ENCODE peak calls at places on chromosomes 11 and 22, in ten cellular contexts. G is SK-N-SH, J is coronary artery, V is AG04450, N is Peyer's patch, Q is heart right ventricle, W is neuronal stem cell, U is astrocyte of the spinal cord, A is right lobe of liver, B is thoracic aorta. S is an unnamed sample.

GRCh38 chr22:41816241-41816640 is 15.8 kb downstream of the CCDC134 start:
- DNase-seq in U (no peak), G (no peak), B (no peak), V (no peak), J (no peak), N (no peak), Q (no peak), A (no peak), W (no peak), S (no peak)

GRCh38 chr11:77372736-77373135 is 71.2 kb upstream of the GDPD4 start:
- DNase-seq in J (no peak), G (no peak), Q (no peak), W (no peak), U (no peak), V (no peak), B (no peak), N (no peak), A (no peak), S (no peak)

GRCh38 chr11:82494988-82495432 is 238.7 kb downstream of the FAM181B start:
- DNase-seq in W (no peak), U (no peak), Q (no peak), G (peak; percentile 22), V (no peak), B (no peak), A (no peak), J (no peak), N (no peak), S (no peak)

GRCh38 chr11:44623716-44624491 is 58.4 kb downstream of the CD82 start:
- DNase-seq in J (peak; percentile 66), Q (no peak), U (no peak), N (peak; percentile 46), A (no peak), W (no peak), V (no peak), B (peak; percentile 1), G (no peak), S (peak; percentile 67)

GRCh38 chr11:46410021-46410420 is 18.4 kb upstream of the CHRM4 start:
- DNase-seq in J (no peak), Q (no peak), N (no peak), W (no peak), B (no peak), G (no peak), A (no peak), U (peak; percentile 9), V (no peak), S (no peak)

GRCh38 chr22:49208768-49209252 is 618.9 kb downstream of the BRD1 start:
- DNase-seq in A (peak; percentile 19), B (no peak), U (no peak), N (peak; percentile 18), G (no peak), W (peak; percentile 46), V (no peak), Q (no peak), J (peak; percentile 52), S (peak; percentile 37)

GRCh38 chr11:126007263-126007662 is 55.4 kb downstream of the CDON start:
- DNase-seq in W (no peak), U (peak; percentile 43), B (no peak), J (no peak), V (no peak), G (peak; percentile 39), N (peak; percentile 53), A (no peak), Q (no peak), S (no peak)

GRCh38 chr11:64379817-64380709 is 21.1 kb downstream of the RPS6KA4 start:
- DNase-seq in J (no peak), G (no peak), V (no peak), B (no peak), U (no peak), N (no peak), Q (no peak), A (no peak), W (no peak), S (no peak)

GRCh38 chr11:128093689-128094088 is 493.7 kb downstream of the ETS1 start:
- DNase-seq in B (no peak), U (no peak), W (no peak), Q (no peak), G (no peak), V (no peak), A (no peak), J (no peak), N (no peak), S (no peak)

GRCh38 chr11:99370557-99371200 is 349.9 kb downstream of the CNTN5 start:
- DNase-seq in W (peak; percentile 8), A (no peak), V (peak; percentile 23), G (no peak), U (peak; percentile 83), N (no peak), B (no peak), Q (peak; percentile 40), J (no peak), S (peak; percentile 83)

GRCh38 chr11:125374398-125374797 is 121.7 kb downstream of the FEZ1 start:
- DNase-seq in G (no peak), J (no peak), B (no peak), V (no peak), U (no peak), A (no peak), W (no peak), Q (no peak), N (no peak), S (peak; percentile 36)

GRCh38 chr22:31926969-31927368 is 17.4 kb upstream of the YWHAH start:
- DNase-seq in A (no peak), G (peak; percentile 81), B (no peak), J (no peak), V (no peak), U (no peak), Q (no peak), W (no peak), N (no peak), S (peak; percentile 27)

GRCh38 chr11:121112498-121113455 is 11.7 kb downstream of the TECTA start:
- DNase-seq in U (peak; percentile 68), A (peak; percentile 71), V (peak; percentile 54), G (peak; percentile 85), N (peak; percentile 60), B (peak; percentile 9), W (peak; percentile 37), J (no peak), Q (peak; percentile 48), S (peak; percentile 74)

GRCh38 chr22:22129387-22129786 is 115.2 kb upstream of the VPREB1 start:
- DNase-seq in J (no peak), N (no peak), A (no peak), Q (no peak), V (no peak), G (no peak), B (no peak), W (no peak), U (no peak), S (no peak)

GRCh38 chr22:22138915-22139314 is 105.7 kb upstream of the VPREB1 start:
- DNase-seq in W (no peak), U (no peak), B (no peak), J (no peak), V (no peak), A (no peak), N (no peak), Q (no peak), G (no peak), S (no peak)

GRCh38 chr22:22130956-22131355 is 113.6 kb upstream of the VPREB1 start:
- DNase-seq in V (no peak), G (no peak), U (no peak), A (no peak), Q (no peak), N (no peak), B (no peak), J (no peak), W (no peak), S (no peak)

GRCh38 chr22:22137891-22138290 is 106.7 kb upstream of the VPREB1 start:
- DNase-seq in B (no peak), W (no peak), V (no peak), J (no peak), N (no peak), G (no peak), Q (no peak), U (no peak), A (no peak), S (no peak)

GRCh38 chr22:22133910-22134309 is 110.7 kb upstream of the VPREB1 start:
- DNase-seq in G (no peak), N (no peak), V (no peak), B (no peak), U (no peak), J (no peak), W (no peak), A (no peak), Q (no peak), S (no peak)
- H3K4me3 ChIP-seq in G (no peak overlapping the region), N (no peak overlapping the region), V (no peak overlapping the region), B (no peak overlapping the region), U (no peak overlapping the region), J (no peak overlapping the region), W (no peak overlapping the region), A (no peak overlapping the region), Q (no peak overlapping the region), S (no peak overlapping the region)

GRCh38 chr11:67435727-67436458 is 1.6 kb downstream of the PTPRCAP start:
- DNase-seq in N (no peak), J (no peak), Q (no peak), W (no peak), G (no peak), A (no peak), V (no peak), B (no peak), U (no peak), S (peak; percentile 77)
- H3K4me3 ChIP-seq in N (peak overlapping the region; percentile 49), J (no peak overlapping the region), Q (no peak overlapping the region), W (peak overlapping the region; percentile 6), G (no peak overlapping the region), A (no peak overlapping the region), V (no peak overlapping the region), B (peak overlapping the region; percentile 14), U (no peak overlapping the region), S (no peak overlapping the region)

GRCh38 chr11:13339196-13340153 is 61.9 kb downstream of the BMAL1 start:
- DNase-seq in J (no peak), V (peak; percentile 96), W (no peak), A (no peak), B (no peak), U (peak; percentile 88), G (no peak), Q (no peak), N (no peak), S (no peak)

GRCh38 chr11:13335319-13335718 is 57.7 kb downstream of the BMAL1 start:
- DNase-seq in A (peak; percentile 49), V (no peak), W (peak; percentile 49), U (peak; percentile 62), B (no peak), J (no peak), G (peak; percentile 69), N (peak; percentile 87), Q (peak; percentile 43), S (no peak)

GRCh38 chr11:13336246-13336873 is 58.8 kb downstream of the BMAL1 start:
- DNase-seq in V (no peak), N (no peak), W (no peak), B (no peak), A (peak; percentile 42), J (no peak), U (peak; percentile 39), G (no peak), Q (no peak), S (no peak)

GRCh38 chr11:13338437-13339069 is 61.0 kb downstream of the BMAL1 start:
- DNase-seq in B (no peak), U (no peak), N (no peak), J (no peak), W (no peak), G (no peak), A (no peak), V (no peak), Q (no peak), S (no peak)

GRCh38 chr11:13337986-13338436 is 60.4 kb downstream of the BMAL1 start:
- DNase-seq in N (no peak), U (peak; percentile 79), V (peak; percentile 32), W (no peak), A (no peak), Q (no peak), B (no peak), J (no peak), G (no peak), S (no peak)
- H3K4me3 ChIP-seq in N (peak overlapping the region; percentile 1), U (peak overlapping the region; percentile 24), V (peak overlapping the region; percentile 51), W (no peak overlapping the region), A (peak overlapping the region; percentile 26), Q (no peak overlapping the region), B (peak overlapping the region; percentile 68), J (peak overlapping the region; percentile 66), G (peak overlapping the region; percentile 41), S (peak overlapping the region; percentile 22)

GRCh38 chr22:44587911-44588310 is 89.9 kb upstream of the RTL6 start:
- DNase-seq in G (no peak), V (no peak), N (no peak), B (no peak), W (no peak), U (no peak), Q (no peak), A (no peak), J (no peak), S (no peak)
- H3K4me3 ChIP-seq in G (no peak overlapping the region), V (no peak overlapping the region), N (no peak overlapping the region), B (no peak overlapping the region), W (no peak overlapping the region), U (no peak overlapping the region), Q (no peak overlapping the region), A (no peak overlapping the region), J (no peak overlapping the region), S (no peak overlapping the region)